ENCODE peak calls at places on chromosomes 16 and 17, in four cellular contexts. One of them, this sample, is unnamed. For H3K79me1, the result is how much of the 10 kb centered on the place peaks cover.

GRCh38 chr17:39953471-39953888 is 9.3 kb upstream of the GSDMA start:
- DNase-seq in mesendoderm: no peak
- DNase-seq in IMR-90: no peak
- DNase-seq in H1: no peak
- DNase-seq in this sample: no peak

GRCh38 chr16:88681084-88681680 is 5.1 kb downstream of the SNAI3 start:
- DNase-seq in mesendoderm: peak
- DNase-seq in IMR-90: no peak
- DNase-seq in H1: peak
- DNase-seq in this sample: peak

GRCh38 chr17:10119203-10120112 is 78.9 kb downstream of the GAS7 start:
- DNase-seq in mesendoderm: peak
- DNase-seq in IMR-90: no peak
- DNase-seq in H1: no peak
- DNase-seq in this sample: peak

GRCh38 chr16:1929578-1930337 is 11.5 kb upstream of the HS3ST6 start:
- DNase-seq in mesendoderm: peak
- DNase-seq in IMR-90: peak
- DNase-seq in H1: peak
- DNase-seq in this sample: peak

GRCh38 chr17:83122834-83123233 is 43.4 kb downstream of the METRNL start:
- DNase-seq in mesendoderm: no peak
- DNase-seq in IMR-90: no peak
- DNase-seq in H1: no peak
- DNase-seq in this sample: peak

GRCh38 chr17:57523926-57524634 is 221.0 kb downstream of the CCDC182 start:
- DNase-seq in mesendoderm: no peak
- DNase-seq in IMR-90: peak
- DNase-seq in H1: no peak
- DNase-seq in this sample: no peak

GRCh38 chr17:57943140-57943539 is 12.1 kb downstream of the CUEDC1 start:
- DNase-seq in mesendoderm: no peak
- DNase-seq in IMR-90: peak
- DNase-seq in H1: no peak
- DNase-seq in this sample: no peak

GRCh38 chr17:63150994-63151464 is 185.0 kb downstream of the TANC2 start:
- DNase-seq in mesendoderm: peak
- DNase-seq in IMR-90: peak
- DNase-seq in H1: no peak
- DNase-seq in this sample: no peak

GRCh38 chr16:58684001-58684353 is 593 bp downstream of the SLC38A7 start:
- DNase-seq in mesendoderm: peak
- DNase-seq in IMR-90: peak
- DNase-seq in H1: no peak
- DNase-seq in this sample: no peak

GRCh38 chr16:53486230-53486629 is 16.8 kb downstream of the AKTIP start:
- DNase-seq in mesendoderm: no peak
- DNase-seq in IMR-90: no peak
- DNase-seq in H1: no peak
- DNase-seq in this sample: no peak

GRCh38 chr16:11612110-11612981 is 25.6 kb upstream of the LITAF start:
- DNase-seq in mesendoderm: peak
- DNase-seq in IMR-90: no peak
- DNase-seq in H1: no peak
- DNase-seq in this sample: no peak

GRCh38 chr17:64938925-64939474 is 19.7 kb upstream of the LRRC37A3 start:
- DNase-seq in mesendoderm: peak
- DNase-seq in IMR-90: peak
- DNase-seq in H1: peak
- DNase-seq in this sample: peak

GRCh38 chr16:16120044-16120381 is 103.3 kb downstream of the ABCC6 start:
- DNase-seq in mesendoderm: no peak
- DNase-seq in IMR-90: no peak
- DNase-seq in H1: no peak
- DNase-seq in this sample: no peak

GRCh38 chr17:78351449-78352006 is 8.3 kb downstream of the SOCS3 start:
- DNase-seq in mesendoderm: peak
- DNase-seq in IMR-90: peak
- DNase-seq in H1: peak
- DNase-seq in this sample: peak

GRCh38 chr17:2120550-2121335 is 65.8 kb downstream of the HIC1 start:
- DNase-seq in mesendoderm: no peak
- DNase-seq in IMR-90: peak
- DNase-seq in H1: no peak
- DNase-seq in this sample: no peak

GRCh38 chr16:57704905-57705852 is 10.6 kb downstream of the DRC7 start:
- DNase-seq in mesendoderm: no peak
- DNase-seq in IMR-90: no peak
- DNase-seq in H1: no peak
- DNase-seq in this sample: no peak

GRCh38 chr16:411576-412265 is 10.0 kb downstream of the DECR2 start:
- DNase-seq in mesendoderm: no peak
- DNase-seq in IMR-90: no peak
- DNase-seq in H1: no peak
- DNase-seq in this sample: no peak

GRCh38 chr16:2028620-2029220 is 2.0 kb downstream of the NHERF2 start:
- DNase-seq in mesendoderm: no peak
- DNase-seq in IMR-90: no peak
- DNase-seq in H1: no peak
- DNase-seq in this sample: no peak

GRCh38 chr16:28981517-28981916 is 3.3 kb upstream of the LAT start:
- DNase-seq in mesendoderm: peak
- DNase-seq in IMR-90: no peak
- DNase-seq in H1: no peak
- DNase-seq in this sample: peak

GRCh38 chr16:89244754-89245153 is 27.3 kb downstream of the ZNF778 start:
- DNase-seq in mesendoderm: no peak
- DNase-seq in IMR-90: no peak
- DNase-seq in H1: no peak
- DNase-seq in this sample: no peak

GRCh38 chr17:50953831-50954601 is 87.9 kb upstream of the TOB1 start:
- DNase-seq in mesendoderm: peak
- DNase-seq in IMR-90: peak
- DNase-seq in H1: no peak
- DNase-seq in this sample: peak

GRCh38 chr16:24737391-24737871 is 8.0 kb downstream of the TNRC6A start:
- DNase-seq in mesendoderm: no peak
- DNase-seq in IMR-90: peak
- DNase-seq in H1: no peak
- DNase-seq in this sample: no peak

GRCh38 chr17:29412780-29413565 is 22.8 kb downstream of the TAOK1 start:
- DNase-seq in mesendoderm: no peak
- DNase-seq in IMR-90: peak
- DNase-seq in H1: no peak
- DNase-seq in this sample: no peak

GRCh38 chr16:70679653-70680494 is 6.0 kb downstream of the MTSS2 start:
- DNase-seq in mesendoderm: peak
- DNase-seq in IMR-90: no peak
- DNase-seq in H1: no peak
- DNase-seq in this sample: peak

GRCh38 chr16:30736995-30737793 is 11.0 kb upstream of the PHKG2 start:
- DNase-seq in mesendoderm: no peak
- DNase-seq in IMR-90: no peak
- DNase-seq in H1: no peak
- DNase-seq in this sample: no peak

GRCh38 chr16:66326995-66327513 is 39.4 kb upstream of the CDH5 start:
- DNase-seq in mesendoderm: peak
- DNase-seq in IMR-90: no peak
- DNase-seq in H1: no peak
- DNase-seq in this sample: no peak

GRCh38 chr17:74712301-74712700 is 422 bp downstream of the CD300LF start:
- DNase-seq in mesendoderm: no peak
- DNase-seq in IMR-90: no peak
- DNase-seq in H1: no peak
- DNase-seq in this sample: no peak

GRCh38 chr17:19376799-19377198 is 1.5 kb upstream of the MAPK7 start:
- DNase-seq in mesendoderm: no peak
- DNase-seq in IMR-90: no peak
- DNase-seq in H1: no peak
- DNase-seq in this sample: no peak

GRCh38 chr16:25038239-25038954 is 23.2 kb upstream of the ARHGAP17 start:
- DNase-seq in mesendoderm: no peak
- DNase-seq in IMR-90: no peak
- DNase-seq in H1: no peak
- DNase-seq in this sample: no peak

GRCh38 chr17:21089145-21089544 is 37.6 kb upstream of the DHRS7B start:
- DNase-seq in mesendoderm: no peak
- DNase-seq in IMR-90: no peak
- DNase-seq in H1: no peak
- DNase-seq in this sample: no peak

GRCh38 chr17:8740486-8740885 is 4.2 kb downstream of the CCDC42 start:
- DNase-seq in mesendoderm: peak
- DNase-seq in IMR-90: no peak
- DNase-seq in H1: no peak
- DNase-seq in this sample: peak

DNA sequence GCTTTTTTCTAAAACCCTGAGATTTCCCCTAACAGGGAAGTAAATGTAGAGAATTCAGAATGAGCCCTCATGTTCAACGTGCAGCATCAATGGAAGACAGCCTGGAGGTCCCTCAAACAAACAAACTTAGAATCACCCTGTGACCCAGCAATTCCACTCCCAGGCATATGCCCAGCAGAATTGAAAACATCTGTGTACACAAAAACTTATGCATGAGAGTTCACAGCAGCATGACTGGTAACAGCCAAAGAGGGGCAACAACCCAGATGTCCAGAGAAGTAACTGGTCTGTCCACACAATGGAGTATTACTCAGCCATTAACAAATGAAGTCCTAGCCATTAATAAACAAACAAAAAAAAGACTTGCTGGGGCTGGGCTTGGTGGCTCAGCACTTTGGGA is 252.7 kb downstream of the PARN start:
- DNase-seq in mesendoderm: no peak
- DNase-seq in IMR-90: peak
- DNase-seq in H1: no peak
- DNase-seq in this sample: no peak
- H3K56ac ChIP-seq in mesendoderm: no peak
- H3K56ac ChIP-seq in IMR-90: no peak
- H3K56ac ChIP-seq in H1: no peak
- H3K56ac ChIP-seq in this sample: no peak

DNA sequence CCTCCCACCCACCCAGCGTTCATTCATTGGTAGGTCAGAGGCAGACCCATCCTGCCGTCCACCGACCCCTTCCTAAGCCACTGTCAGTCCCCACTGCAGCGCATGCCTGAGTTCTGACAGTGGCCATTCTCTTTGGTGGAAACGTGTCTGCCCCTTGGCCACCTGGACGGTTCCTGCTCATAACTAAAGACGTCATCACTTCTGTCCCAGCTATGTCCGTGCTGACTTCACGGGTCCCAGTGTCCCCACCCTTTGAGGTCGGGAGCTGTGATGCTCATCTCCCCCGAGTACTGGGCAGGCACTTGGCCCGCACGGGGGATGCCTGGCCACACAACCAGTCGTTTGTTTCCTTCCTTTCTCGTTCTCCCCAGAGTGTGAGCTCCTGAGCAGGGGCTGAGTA is 267.1 kb downstream of the C16orf95 start:
- DNase-seq in mesendoderm: no peak
- DNase-seq in IMR-90: no peak
- DNase-seq in H1: no peak
- DNase-seq in this sample: no peak
- H3K18ac ChIP-seq in mesendoderm: no peak
- H3K18ac ChIP-seq in IMR-90: no peak
- H3K18ac ChIP-seq in H1: no peak
- H3K18ac ChIP-seq in this sample: no peak

DNA sequence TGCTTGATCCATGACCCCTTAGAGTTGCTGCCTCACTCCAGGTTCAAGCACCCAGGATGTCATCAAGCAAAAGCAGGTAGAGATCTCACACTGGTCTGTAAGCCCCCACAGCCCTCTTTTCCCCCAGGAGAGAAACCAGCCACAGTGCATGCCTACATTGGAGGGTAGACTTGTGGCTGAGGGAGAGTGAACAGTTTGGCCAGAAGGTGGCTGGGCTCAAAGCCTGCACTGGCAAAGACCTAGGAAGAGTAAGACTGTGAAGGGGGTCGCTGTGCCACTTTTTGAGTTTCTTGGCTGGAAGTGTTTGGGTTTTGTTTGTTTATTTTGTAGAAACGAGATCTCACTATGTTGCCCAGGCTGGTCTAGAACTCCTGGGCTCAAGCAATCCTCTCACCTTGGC is 28.5 kb downstream of the HOXB1 start:
- DNase-seq in mesendoderm: no peak
- DNase-seq in IMR-90: no peak
- DNase-seq in H1: no peak
- DNase-seq in this sample: no peak
- H3K79me1 ChIP-seq in mesendoderm: under half
- H3K79me1 ChIP-seq in IMR-90: under half
- H3K79me1 ChIP-seq in H1: under half
- H3K79me1 ChIP-seq in this sample: under half

GRCh38 chr16:74829637-74830036 is 55.0 kb upstream of the FA2H start:
- DNase-seq in mesendoderm: no peak
- DNase-seq in IMR-90: no peak
- DNase-seq in H1: no peak
- DNase-seq in this sample: no peak

GRCh38 chr16:74832228-74832627 is 57.6 kb upstream of the FA2H start:
- DNase-seq in mesendoderm: no peak
- DNase-seq in IMR-90: no peak
- DNase-seq in H1: no peak
- DNase-seq in this sample: no peak

GRCh38 chr16:74836111-74836671 is 61.6 kb upstream of the FA2H start:
- DNase-seq in mesendoderm: no peak
- DNase-seq in IMR-90: no peak
- DNase-seq in H1: no peak
- DNase-seq in this sample: no peak

GRCh38 chr16:74825941-74826340 is 51.3 kb upstream of the FA2H start:
- DNase-seq in mesendoderm: no peak
- DNase-seq in IMR-90: no peak
- DNase-seq in H1: no peak
- DNase-seq in this sample: no peak

GRCh38 chr16:74830646-74831045 is 56.0 kb upstream of the FA2H start:
- DNase-seq in mesendoderm: no peak
- DNase-seq in IMR-90: no peak
- DNase-seq in H1: no peak
- DNase-seq in this sample: no peak
- H3K56ac ChIP-seq in mesendoderm: no peak
- H3K56ac ChIP-seq in IMR-90: no peak
- H3K56ac ChIP-seq in H1: no peak
- H3K56ac ChIP-seq in this sample: no peak

GRCh38 chr17:45753645-45754225 is 30.4 kb upstream of the CRHR1 start:
- DNase-seq in mesendoderm: no peak
- DNase-seq in IMR-90: no peak
- DNase-seq in H1: no peak
- DNase-seq in this sample: no peak
- H3K18ac ChIP-seq in mesendoderm: no peak
- H3K18ac ChIP-seq in IMR-90: no peak
- H3K18ac ChIP-seq in H1: no peak
- H3K18ac ChIP-seq in this sample: no peak

GRCh38 chr16:85625053-85625452 is 11.9 kb downstream of the GSE1 start:
- DNase-seq in mesendoderm: no peak
- DNase-seq in IMR-90: no peak
- DNase-seq in H1: no peak
- DNase-seq in this sample: no peak
- H3K79me1 ChIP-seq in mesendoderm: under half
- H3K79me1 ChIP-seq in IMR-90: half or more
- H3K79me1 ChIP-seq in H1: under half
- H3K79me1 ChIP-seq in this sample: under half